ENCODE peak calls at places on chromosomes 12 and 14, in nine cellular contexts. One of them, this sample, is unnamed.

GRCh38 chr12:106392746-106393145 is 35.2 kb downstream of the POLR3B start:
- DNase-seq in sciatic nerve: no peak
- DNase-seq in GM19239: no peak
- DNase-seq in HFF-Myc: no peak
- DNase-seq in stimulated activated CD4-positive, alpha-beta T cell treated with anti-CD3 and anti-CD28 coated beads, Interleukin-2, amount 100 ng/mL, for 24 hours: no peak
- DNase-seq in NB4: no peak
- DNase-seq in anterior cingulate cortex: no peak
- DNase-seq in activated naive CD4-positive, alpha-beta T cell: no peak
- DNase-seq in activated T-helper 1 cell treated with anti-CD3 and anti-CD28 coated beads, Interleukin-2, amount 50 U/mL, for 16 hours: no peak
- DNase-seq in this sample: no peak

GRCh38 chr12:112986291-112986800 is 8.0 kb downstream of the OAS2 start:
- DNase-seq in sciatic nerve: no peak
- DNase-seq in anterior cingulate cortex: no peak
- DNase-seq in activated naive CD4-positive, alpha-beta T cell: no peak
- DNase-seq in NB4: no peak
- DNase-seq in activated T-helper 1 cell treated with anti-CD3 and anti-CD28 coated beads, Interleukin-2, amount 50 U/mL, for 16 hours: no peak
- DNase-seq in HFF-Myc: no peak
- DNase-seq in stimulated activated CD4-positive, alpha-beta T cell treated with anti-CD3 and anti-CD28 coated beads, Interleukin-2, amount 100 ng/mL, for 24 hours: no peak
- DNase-seq in GM19239: no peak
- DNase-seq in this sample: no peak

GRCh38 chr12:124862768-124863408 is 776 bp downstream of the SCARB1 start:
- DNase-seq in activated naive CD4-positive, alpha-beta T cell: no peak
- DNase-seq in sciatic nerve: no peak
- DNase-seq in activated T-helper 1 cell treated with anti-CD3 and anti-CD28 coated beads, Interleukin-2, amount 50 U/mL, for 16 hours: no peak
- DNase-seq in stimulated activated CD4-positive, alpha-beta T cell treated with anti-CD3 and anti-CD28 coated beads, Interleukin-2, amount 100 ng/mL, for 24 hours: no peak
- DNase-seq in anterior cingulate cortex: peak
- DNase-seq in HFF-Myc: no peak
- DNase-seq in NB4: peak
- DNase-seq in GM19239: peak
- DNase-seq in this sample: no peak

GRCh38 chr12:85036241-85036707 is at the start of the genes LRRIQ1 and TSPAN19:
- DNase-seq in activated T-helper 1 cell treated with anti-CD3 and anti-CD28 coated beads, Interleukin-2, amount 50 U/mL, for 16 hours: no peak
- DNase-seq in GM19239: peak
- DNase-seq in sciatic nerve: peak
- DNase-seq in activated naive CD4-positive, alpha-beta T cell: no peak
- DNase-seq in HFF-Myc: peak
- DNase-seq in NB4: no peak
- DNase-seq in anterior cingulate cortex: peak
- DNase-seq in stimulated activated CD4-positive, alpha-beta T cell treated with anti-CD3 and anti-CD28 coated beads, Interleukin-2, amount 100 ng/mL, for 24 hours: peak
- DNase-seq in this sample: no peak

GRCh38 chr12:52613363-52614030 is 4.9 kb downstream of the KRT73 start:
- DNase-seq in NB4: no peak
- DNase-seq in activated naive CD4-positive, alpha-beta T cell: no peak
- DNase-seq in HFF-Myc: no peak
- DNase-seq in activated T-helper 1 cell treated with anti-CD3 and anti-CD28 coated beads, Interleukin-2, amount 50 U/mL, for 16 hours: no peak
- DNase-seq in sciatic nerve: no peak
- DNase-seq in anterior cingulate cortex: no peak
- DNase-seq in GM19239: no peak
- DNase-seq in stimulated activated CD4-positive, alpha-beta T cell treated with anti-CD3 and anti-CD28 coated beads, Interleukin-2, amount 100 ng/mL, for 24 hours: no peak
- DNase-seq in this sample: no peak

GRCh38 chr12:119602695-119603094 is 9.1 kb downstream of the TMEM233 start:
- DNase-seq in HFF-Myc: no peak
- DNase-seq in NB4: no peak
- DNase-seq in stimulated activated CD4-positive, alpha-beta T cell treated with anti-CD3 and anti-CD28 coated beads, Interleukin-2, amount 100 ng/mL, for 24 hours: no peak
- DNase-seq in GM19239: no peak
- DNase-seq in activated naive CD4-positive, alpha-beta T cell: no peak
- DNase-seq in activated T-helper 1 cell treated with anti-CD3 and anti-CD28 coated beads, Interleukin-2, amount 50 U/mL, for 16 hours: no peak
- DNase-seq in anterior cingulate cortex: no peak
- DNase-seq in sciatic nerve: no peak
- DNase-seq in this sample: no peak

GRCh38 chr14:52044791-52045522 is 23.9 kb downstream of the NID2 start:
- DNase-seq in stimulated activated CD4-positive, alpha-beta T cell treated with anti-CD3 and anti-CD28 coated beads, Interleukin-2, amount 100 ng/mL, for 24 hours: no peak
- DNase-seq in NB4: no peak
- DNase-seq in HFF-Myc: no peak
- DNase-seq in anterior cingulate cortex: no peak
- DNase-seq in activated naive CD4-positive, alpha-beta T cell: no peak
- DNase-seq in activated T-helper 1 cell treated with anti-CD3 and anti-CD28 coated beads, Interleukin-2, amount 50 U/mL, for 16 hours: no peak
- DNase-seq in GM19239: no peak
- DNase-seq in sciatic nerve: no peak
- DNase-seq in this sample: no peak

GRCh38 chr14:24904533-24904932 is 145.4 kb downstream of the STXBP6 start:
- DNase-seq in activated T-helper 1 cell treated with anti-CD3 and anti-CD28 coated beads, Interleukin-2, amount 50 U/mL, for 16 hours: no peak
- DNase-seq in HFF-Myc: no peak
- DNase-seq in anterior cingulate cortex: no peak
- DNase-seq in sciatic nerve: no peak
- DNase-seq in activated naive CD4-positive, alpha-beta T cell: no peak
- DNase-seq in stimulated activated CD4-positive, alpha-beta T cell treated with anti-CD3 and anti-CD28 coated beads, Interleukin-2, amount 100 ng/mL, for 24 hours: no peak
- DNase-seq in GM19239: no peak
- DNase-seq in NB4: no peak
- DNase-seq in this sample: no peak

GRCh38 chr12:120944645-120945217 is 33.6 kb upstream of the HNF1A start:
- DNase-seq in HFF-Myc: peak
- DNase-seq in GM19239: peak
- DNase-seq in NB4: peak
- DNase-seq in activated T-helper 1 cell treated with anti-CD3 and anti-CD28 coated beads, Interleukin-2, amount 50 U/mL, for 16 hours: peak
- DNase-seq in anterior cingulate cortex: peak
- DNase-seq in stimulated activated CD4-positive, alpha-beta T cell treated with anti-CD3 and anti-CD28 coated beads, Interleukin-2, amount 100 ng/mL, for 24 hours: peak
- DNase-seq in sciatic nerve: peak
- DNase-seq in activated naive CD4-positive, alpha-beta T cell: peak
- DNase-seq in this sample: peak

GRCh38 chr12:80860928-80861327 is 76.8 kb downstream of the LIN7A start:
- DNase-seq in activated T-helper 1 cell treated with anti-CD3 and anti-CD28 coated beads, Interleukin-2, amount 50 U/mL, for 16 hours: no peak
- DNase-seq in anterior cingulate cortex: no peak
- DNase-seq in NB4: no peak
- DNase-seq in GM19239: no peak
- DNase-seq in stimulated activated CD4-positive, alpha-beta T cell treated with anti-CD3 and anti-CD28 coated beads, Interleukin-2, amount 100 ng/mL, for 24 hours: no peak
- DNase-seq in sciatic nerve: no peak
- DNase-seq in HFF-Myc: no peak
- DNase-seq in activated naive CD4-positive, alpha-beta T cell: no peak
- DNase-seq in this sample: no peak

GRCh38 chr12:4809449-4810218 is 89.4 kb downstream of the GALNT8 start:
- DNase-seq in activated naive CD4-positive, alpha-beta T cell: no peak
- DNase-seq in GM19239: no peak
- DNase-seq in anterior cingulate cortex: no peak
- DNase-seq in sciatic nerve: no peak
- DNase-seq in HFF-Myc: no peak
- DNase-seq in stimulated activated CD4-positive, alpha-beta T cell treated with anti-CD3 and anti-CD28 coated beads, Interleukin-2, amount 100 ng/mL, for 24 hours: no peak
- DNase-seq in NB4: no peak
- DNase-seq in activated T-helper 1 cell treated with anti-CD3 and anti-CD28 coated beads, Interleukin-2, amount 50 U/mL, for 16 hours: no peak
- DNase-seq in this sample: no peak

GRCh38 chr12:122726056-122726558 is 4.5 kb downstream of the HCAR1 start:
- DNase-seq in sciatic nerve: no peak
- DNase-seq in activated T-helper 1 cell treated with anti-CD3 and anti-CD28 coated beads, Interleukin-2, amount 50 U/mL, for 16 hours: no peak
- DNase-seq in anterior cingulate cortex: no peak
- DNase-seq in GM19239: no peak
- DNase-seq in HFF-Myc: no peak
- DNase-seq in NB4: peak
- DNase-seq in stimulated activated CD4-positive, alpha-beta T cell treated with anti-CD3 and anti-CD28 coated beads, Interleukin-2, amount 100 ng/mL, for 24 hours: no peak
- DNase-seq in activated naive CD4-positive, alpha-beta T cell: no peak
- DNase-seq in this sample: no peak

GRCh38 chr12:24396266-24396665 is 446.8 kb upstream of the SOX5 start:
- DNase-seq in activated naive CD4-positive, alpha-beta T cell: no peak
- DNase-seq in GM19239: no peak
- DNase-seq in sciatic nerve: no peak
- DNase-seq in stimulated activated CD4-positive, alpha-beta T cell treated with anti-CD3 and anti-CD28 coated beads, Interleukin-2, amount 100 ng/mL, for 24 hours: no peak
- DNase-seq in anterior cingulate cortex: peak
- DNase-seq in activated T-helper 1 cell treated with anti-CD3 and anti-CD28 coated beads, Interleukin-2, amount 50 U/mL, for 16 hours: no peak
- DNase-seq in NB4: no peak
- DNase-seq in HFF-Myc: no peak
- DNase-seq in this sample: no peak

GRCh38 chr12:28776913-28777312 is 372.2 kb upstream of the FAR2 start:
- DNase-seq in activated naive CD4-positive, alpha-beta T cell: no peak
- DNase-seq in NB4: no peak
- DNase-seq in GM19239: no peak
- DNase-seq in activated T-helper 1 cell treated with anti-CD3 and anti-CD28 coated beads, Interleukin-2, amount 50 U/mL, for 16 hours: no peak
- DNase-seq in sciatic nerve: no peak
- DNase-seq in HFF-Myc: no peak
- DNase-seq in anterior cingulate cortex: no peak
- DNase-seq in stimulated activated CD4-positive, alpha-beta T cell treated with anti-CD3 and anti-CD28 coated beads, Interleukin-2, amount 100 ng/mL, for 24 hours: no peak
- DNase-seq in this sample: no peak

This sample was measured in activated B cell treated with CpG ODN at 0.5 μM for 24 hours.